ENCODE peak calls at places on chromosome 4, in five cellular contexts. H is K562, I is fibroblast of lung, G is keratinocyte, X is HCT116. L is an unnamed sample.
A peak's percentile ranks its signal among the peaks of the same experiment; 100 is the strongest.

GRCh38 chr4:184755278-184755677 is 21.4 kb upstream of the CENPU start:
- DNase-seq in H (no peak), I (peak; percentile 67), G (no peak), X (no peak), L (no peak)

GRCh38 chr4:33160126-33160525 is 2440.0 kb downstream of the PCDH7 start:
- DNase-seq in H (no peak), I (no peak), G (no peak), X (peak; percentile 22), L (no peak)

GRCh38 chr4:185112104-185112503 is 31.0 kb upstream of the SLC25A4 start:
- DNase-seq in H (peak; percentile 49), I (peak; percentile 95), G (peak; percentile 73), X (peak; percentile 97), L (no peak)

GRCh38 chr4:108512615-108513505 is 107.5 kb upstream of the RPL34 start:
- DNase-seq in H (peak; percentile 53), I (peak; percentile 69), G (no peak), X (no peak), L (no peak)

GRCh38 chr4:80471701-80472100 is 136.2 kb downstream of the CFAP299 start:
- DNase-seq in H (no peak), I (peak; percentile 44), G (no peak), X (no peak), L (no peak)

GRCh38 chr4:80732010-80732409 is 298.5 kb upstream of the BMP3 start:
- DNase-seq in H (no peak), I (peak; percentile 67), G (no peak), X (no peak), L (no peak)

GRCh38 chr4:119017634-119018033 is 118.0 kb upstream of the MYOZ2 start:
- DNase-seq in H (no peak), I (no peak), G (no peak), X (no peak), L (no peak)

GRCh38 chr4:186144180-186144579 is 39.7 kb downstream of the FAM149A start:
- DNase-seq in H (no peak), I (peak; percentile 65), G (no peak), X (no peak), L (no peak)

GRCh38 chr4:52037730-52038108 is 380 bp downstream of the SGCB start:
- DNase-seq in H (no peak), I (peak; percentile 47), G (no peak), X (no peak), L (peak; percentile 43)

GRCh38 chr4:84529169-84529751 is 30.2 kb upstream of the NKX6-1 start:
- DNase-seq in H (peak; percentile 16), I (peak; percentile 7), G (no peak), X (peak; percentile 21), L (no peak)

GRCh38 chr4:3786196-3786869 is 20.1 kb downstream of the ADRA2C start:
- DNase-seq in H (no peak), I (no peak), G (no peak), X (no peak), L (no peak)

GRCh38 chr4:40957281-40957680 is 207.5 kb downstream of the NSUN7 start:
- DNase-seq in H (no peak), I (no peak), G (no peak), X (no peak), L (no peak)

GRCh38 chr4:102832667-102833066 is 5.3 kb upstream of the UBE2D3 start:
- DNase-seq in H (no peak), I (no peak), G (no peak), X (no peak), L (no peak)

GRCh38 chr4:108453366-108453765 is 167.0 kb upstream of the RPL34 start:
- DNase-seq in H (no peak), I (no peak), G (no peak), X (no peak), L (no peak)

GRCh38 chr4:139655116-139655515 is 10.5 kb upstream of the MGST2 start:
- DNase-seq in H (no peak), I (peak; percentile 56), G (no peak), X (no peak), L (peak; percentile 27)

GRCh38 chr4:98484031-98484430 is 174.4 kb downstream of the TSPAN5 start:
- DNase-seq in H (no peak), I (peak; percentile 76), G (no peak), X (no peak), L (no peak)

GRCh38 chr4:116023049-116023448 is 909.6 kb upstream of the NDST4 start:
- DNase-seq in H (no peak), I (no peak), G (no peak), X (no peak), L (no peak)

GRCh38 chr4:151679247-151679646 is 81.6 kb downstream of the GATB start:
- DNase-seq in H (no peak), I (no peak), G (no peak), X (no peak), L (no peak)

GRCh38 chr4:146981651-146982050 is 36.0 kb upstream of the TTC29 start:
- DNase-seq in H (no peak), I (peak; percentile 37), G (no peak), X (no peak), L (no peak)

GRCh38 chr4:55321707-55322264 is 24.3 kb upstream of the SRD5A3 start:
- DNase-seq in H (peak; percentile 64), I (peak; percentile 67), G (peak; percentile 25), X (peak; percentile 88), L (peak; percentile 66)

GRCh38 chr4:105304085-105304484 is 157.4 kb downstream of the TET2 start:
- DNase-seq in H (no peak), I (no peak), G (no peak), X (no peak), L (no peak)

GRCh38 chr4:55125087-55125721 is at the start of gene KDR:
- DNase-seq in H (peak; percentile 13), I (peak; percentile 41), G (no peak), X (no peak), L (no peak)

GRCh38 chr4:109928327-109929045 is 15.8 kb downstream of the EGF start:
- DNase-seq in H (no peak), I (no peak), G (no peak), X (no peak), L (no peak)

GRCh38 chr4:80448056-80448455 is 112.5 kb downstream of the CFAP299 start:
- DNase-seq in H (no peak), I (no peak), G (no peak), X (no peak), L (no peak)

GRCh38 chr4:105996845-105997244 is 101.6 kb downstream of the NPNT start:
- DNase-seq in H (peak; percentile 73), I (no peak), G (no peak), X (no peak), L (no peak)

GRCh38 chr4:169410839-169411770 is 140.3 kb upstream of the SH3RF1 start:
- DNase-seq in H (no peak), I (peak; percentile 75), G (no peak), X (no peak), L (peak; percentile 88)

GRCh38 chr4:163875327-163875726 is 380.8 kb downstream of the TMA16 start:
- DNase-seq in H (no peak), I (no peak), G (peak; percentile 52), X (no peak), L (no peak)

DNA sequence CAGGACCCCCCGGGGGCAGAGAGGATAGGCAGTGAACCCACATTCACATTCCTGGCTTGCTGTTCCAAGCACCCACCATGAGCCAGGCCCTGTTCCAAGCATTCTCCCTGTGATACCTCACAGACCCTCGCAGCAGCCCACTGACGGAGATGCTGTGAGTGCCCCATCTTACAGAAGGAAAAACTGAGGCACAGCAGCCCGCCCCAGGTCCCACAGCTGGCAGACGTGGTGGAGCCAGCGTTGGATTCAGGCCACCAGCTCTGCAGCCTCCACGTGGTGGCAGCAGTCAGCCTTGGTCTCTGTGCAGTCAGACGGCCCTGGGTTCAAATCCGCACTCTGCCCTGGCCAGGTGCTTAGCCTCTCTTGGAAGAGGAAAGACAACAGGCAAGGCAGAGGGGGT is 16.8 kb downstream of the MAN2B2 start:
- DNase-seq in H (peak; percentile 43), I (no peak), G (no peak), X (no peak), L (no peak)
- TF ChIP-seq CTCF in H (peak; percentile 50), I (no peak), G (no peak), X (peak; percentile 16), L (no peak)

GRCh38 chr4:107069049-107069448 is 32.9 kb upstream of the DKK2 start:
- DNase-seq in H (no peak), I (peak; percentile 79), G (no peak), X (no peak), L (no peak)
- H3K9ac ChIP-seq in H (no peak overlapping the region), I (no peak overlapping the region), G (no peak overlapping the region), X (no peak overlapping the region), L (no peak overlapping the region)

GRCh38 chr4:138248058-138248457 is 5.9 kb upstream of the SLC7A11 start:
- DNase-seq in H (no peak), I (no peak), G (no peak), X (no peak), L (no peak)
- H2AFZ ChIP-seq in H (peak overlapping the region; percentile 63), I (no peak overlapping the region), G (peak overlapping the region; percentile 41), X (peak overlapping the region; percentile 58), L (peak overlapping the region; percentile 58)

DNA sequence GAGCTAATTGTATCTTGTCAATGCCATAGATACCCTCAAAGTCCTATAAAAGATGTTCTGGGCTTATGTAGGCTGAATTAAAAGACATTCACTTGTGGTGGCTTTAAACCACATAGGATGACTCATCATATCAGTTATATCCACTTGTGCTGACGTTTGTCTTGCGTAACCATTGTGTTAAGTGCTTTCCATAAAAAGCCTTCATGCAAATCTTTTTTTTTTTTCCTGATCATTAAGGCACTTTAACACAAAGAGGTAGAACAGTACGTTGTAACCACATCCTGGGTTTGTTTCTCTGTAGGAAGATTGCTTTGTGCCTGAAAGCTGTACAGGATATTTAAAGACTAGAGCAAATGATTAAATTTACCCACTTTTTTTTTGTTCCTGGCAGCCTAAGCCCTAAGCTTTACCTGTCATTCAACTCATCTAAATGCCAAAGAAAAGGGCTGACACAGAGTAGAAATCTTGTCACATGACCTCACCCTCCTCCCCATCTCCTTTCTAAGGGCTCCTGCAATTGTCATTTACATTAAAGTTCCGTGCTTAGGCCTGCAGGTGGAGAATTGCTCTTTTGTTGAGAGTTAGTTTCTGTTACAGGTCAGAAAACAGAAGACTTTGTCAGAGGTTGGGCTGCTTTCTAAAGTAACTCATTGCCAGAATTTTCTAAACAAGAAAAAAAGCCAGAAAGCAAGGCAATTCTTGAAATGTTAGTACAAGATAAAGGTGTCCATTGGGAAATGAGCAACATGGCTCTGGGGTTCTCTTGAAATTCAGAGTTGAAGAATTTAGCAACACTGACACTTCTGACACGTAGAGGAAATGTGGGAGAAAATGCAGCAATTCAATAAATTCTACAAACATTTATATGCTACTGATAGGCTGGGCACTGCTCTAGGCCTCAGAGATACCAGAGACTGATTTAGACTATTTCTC is 555.6 kb downstream of the PPARGC1A start:
- DNase-seq in H (peak; percentile 16), I (peak; percentile 99), G (peak; percentile 75), X (no peak), L (peak; percentile 66)
- TF ChIP-seq CTCF in H (no peak), I (no peak), G (no peak), X (no peak), L (peak; percentile 63)

L was measured in DND-41.